ENCODE peak calls at places on chromosomes 16 and 17, in seven cellular contexts. S is A549, N is NB4, A is IMR-90, Q is adrenal gland, F is heart left ventricle, L is transverse colon. E is an unnamed sample.

GRCh38 chr17:65332375-65332774 is 195.2 kb downstream of the RGS9 start:
- DNase-seq in S (no peak), N (no peak), A (peak; percentile 66), Q (no peak), F (no peak), L (no peak), E (no peak)

GRCh38 chr17:81636505-81637288 is at the start of the genes NPLOC4 and TSPAN10:
- DNase-seq in S (peak; percentile 91), N (peak; percentile 86), A (peak; percentile 80), Q (peak; percentile 88), F (peak; percentile 94), L (peak; percentile 88), E (peak; percentile 89)

GRCh38 chr16:19898924-19899604 is 14.4 kb upstream of the GPRC5B start:
- DNase-seq in S (peak; percentile 66), N (peak; percentile 61), A (peak; percentile 46), Q (peak; percentile 36), F (no peak), L (peak; percentile 39), E (no peak)

GRCh38 chr16:77090062-77090461 is 100.9 kb upstream of the MON1B start:
- DNase-seq in S (no peak), N (no peak), A (no peak), Q (no peak), F (no peak), L (no peak), E (no peak)

GRCh38 chr17:3799181-3799627 is 1.8 kb downstream of the ITGAE start:
- DNase-seq in S (no peak), N (no peak), A (no peak), Q (no peak), F (no peak), L (no peak), E (no peak)

GRCh38 chr17:44269795-44270320 is 1.9 kb upstream of the SLC4A1 start:
- DNase-seq in S (no peak), N (no peak), A (no peak), Q (no peak), F (no peak), L (no peak), E (no peak)

GRCh38 chr17:70919241-70919640 is 749.9 kb downstream of the KCNJ2 start:
- DNase-seq in S (no peak), N (no peak), A (peak; percentile 34), Q (no peak), F (no peak), L (no peak), E (no peak)

GRCh38 chr17:61770752-61771533 is 92.4 kb downstream of the BRIP1 start:
- DNase-seq in S (no peak), N (no peak), A (peak; percentile 88), Q (no peak), F (no peak), L (no peak), E (no peak)

GRCh38 chr16:72740346-72740745 is 307.6 kb downstream of the ZFHX3 start:
- DNase-seq in S (no peak), N (no peak), A (peak; percentile 43), Q (no peak), F (no peak), L (no peak), E (no peak)

GRCh38 chr17:43935926-43936261 is 6.4 kb downstream of the PPY start:
- DNase-seq in S (no peak), N (no peak), A (no peak), Q (no peak), F (peak; percentile 28), L (no peak), E (no peak)

GRCh38 chr17:76529224-76529642 is 8.3 kb downstream of the CYGB start:
- DNase-seq in S (no peak), N (peak; percentile 92), A (peak; percentile 88), Q (peak; percentile 74), F (peak; percentile 89), L (peak; percentile 66), E (no peak)

GRCh38 chr16:49352923-49353322 is 20.7 kb upstream of the C16orf78 start:
- DNase-seq in S (peak; percentile 23), N (peak; percentile 46), A (no peak), Q (no peak), F (no peak), L (no peak), E (no peak)

GRCh38 chr17:40329981-40330794 is 21.2 kb downstream of the RARA start:
- DNase-seq in S (no peak), N (peak; percentile 87), A (no peak), Q (peak; percentile 83), F (peak; percentile 85), L (peak; percentile 60), E (no peak)

GRCh38 chr16:74626741-74627416 is 20.0 kb upstream of the GLG1 start:
- DNase-seq in S (no peak), N (no peak), A (peak; percentile 60), Q (no peak), F (no peak), L (no peak), E (no peak)

GRCh38 chr16:86800914-86801313 is 222.6 kb downstream of the FOXL1 start:
- DNase-seq in S (no peak), N (no peak), A (no peak), Q (no peak), F (no peak), L (no peak), E (no peak)

GRCh38 chr17:83200231-83200699 is 120.9 kb downstream of the METRNL start:
- DNase-seq in S (no peak), N (peak; percentile 88), A (peak; percentile 26), Q (peak; percentile 61), F (peak; percentile 89), L (peak; percentile 63), E (peak; percentile 60)

GRCh38 chr16:74749291-74750055 is 25.1 kb downstream of the FA2H start:
- DNase-seq in S (no peak), N (no peak), A (no peak), Q (no peak), F (no peak), L (no peak), E (no peak)

GRCh38 chr16:58608601-58609136 is 21.0 kb downstream of the CNOT1 start:
- DNase-seq in S (no peak), N (no peak), A (no peak), Q (no peak), F (no peak), L (no peak), E (no peak)

GRCh38 chr16:56936491-56936890 is 4.5 kb downstream of the HERPUD1 start:
- DNase-seq in S (no peak), N (no peak), A (no peak), Q (no peak), F (no peak), L (no peak), E (no peak)

GRCh38 chr17:49519781-49520180 is 24.7 kb downstream of the NGFR start:
- DNase-seq in S (no peak), N (no peak), A (no peak), Q (no peak), F (no peak), L (no peak), E (no peak)

GRCh38 chr16:7393680-7394079 is 61.0 kb downstream of the RBFOX1 start:
- DNase-seq in S (no peak), N (no peak), A (no peak), Q (no peak), F (no peak), L (no peak), E (no peak)

GRCh38 chr17:29124135-29124930 is 55.9 kb downstream of the MYO18A start:
- DNase-seq in S (peak; percentile 82), N (peak; percentile 88), A (peak; percentile 82), Q (peak; percentile 63), F (no peak), L (no peak), E (no peak)

GRCh38 chr16:30185141-30185682 is 1.8 kb downstream of the CORO1A start:
- DNase-seq in S (no peak), N (no peak), A (no peak), Q (peak; percentile 16), F (peak; percentile 60), L (peak; percentile 16), E (peak; percentile 63)
- TF ChIP-seq POLR2A in S (no peak), N (no peak), A (no peak), Q (no peak), F (no peak), L (no peak), E (no peak)

GRCh38 chr17:64278614-64279013 is 15.6 kb upstream of the TEX2 start:
- DNase-seq in S (peak; percentile 45), N (peak; percentile 15), A (peak; percentile 71), Q (no peak), F (no peak), L (peak; percentile 20), E (no peak)
- TF ChIP-seq CTCF in S (no peak), N (no peak), A (no peak), Q (no peak), F (no peak), L (no peak), E (no peak)

DNA sequence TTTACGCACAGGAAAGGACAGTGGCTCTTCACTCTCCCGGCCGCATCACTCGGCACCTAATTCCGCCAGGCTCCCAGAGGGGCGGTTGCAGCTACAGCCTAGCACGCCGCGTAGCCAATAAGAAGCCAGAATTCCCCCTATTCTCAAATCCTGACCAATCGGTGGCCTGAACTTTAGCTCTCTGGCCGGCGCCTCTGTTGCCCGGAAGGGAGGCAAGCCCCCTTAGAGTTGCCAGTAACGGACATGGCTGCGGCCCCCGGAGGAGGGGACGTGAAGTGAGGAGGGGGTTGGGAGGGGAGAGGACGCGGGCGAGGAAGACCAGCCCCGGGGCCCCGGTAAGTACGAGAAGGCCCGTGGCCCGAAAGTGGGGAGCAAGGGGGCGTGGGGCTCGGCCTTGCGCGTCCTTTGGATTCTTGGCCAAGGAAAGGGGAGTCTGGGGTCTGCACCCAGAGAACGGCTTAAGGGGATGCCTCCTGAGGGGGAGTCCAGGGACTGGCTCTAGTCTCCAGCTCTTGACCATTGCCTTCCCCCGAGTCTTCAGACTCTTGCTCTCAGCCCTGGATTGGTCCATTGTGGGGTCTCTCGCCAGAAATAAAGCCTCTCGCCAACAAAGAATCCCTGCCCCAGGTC is at the start of gene TMEM94:
- DNase-seq in S (peak; percentile 99), N (peak; percentile 97), A (peak; percentile 97), Q (peak; percentile 98), F (peak; percentile 96), L (peak; percentile 96), E (peak; percentile 92)
- TF ChIP-seq POLR2A in S (peak; percentile 55), N (peak; percentile 51), A (peak; percentile 54), Q (no peak), F (peak; percentile 58), L (peak; percentile 47), E (peak; percentile 0)

DNA sequence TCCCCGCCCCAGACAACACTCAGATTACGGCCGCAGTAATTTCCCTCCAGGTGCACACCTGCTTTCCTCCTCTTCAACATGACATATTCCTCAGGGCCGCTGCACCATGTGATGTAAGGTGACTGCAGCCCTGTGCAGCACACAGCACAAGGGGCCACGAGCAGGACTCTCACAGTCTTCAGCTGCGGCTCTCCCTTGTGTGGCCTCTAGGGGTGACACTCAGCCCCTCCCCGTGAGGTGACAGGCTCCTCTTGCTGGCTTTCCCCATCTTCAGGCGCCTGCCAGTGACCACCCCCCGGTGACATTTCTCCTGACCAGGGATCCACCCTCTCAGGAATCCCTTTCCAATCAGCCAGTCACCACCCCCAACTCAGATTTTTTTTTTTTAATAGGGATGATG is 31.3 kb upstream of the ABCC3 start:
- DNase-seq in S (peak; percentile 37), N (peak; percentile 30), A (no peak), Q (no peak), F (no peak), L (no peak), E (no peak)
- TF ChIP-seq CTCF in S (no peak), N (peak; percentile 51), A (no peak), Q (no peak), F (no peak), L (no peak), E (no peak)

DNA sequence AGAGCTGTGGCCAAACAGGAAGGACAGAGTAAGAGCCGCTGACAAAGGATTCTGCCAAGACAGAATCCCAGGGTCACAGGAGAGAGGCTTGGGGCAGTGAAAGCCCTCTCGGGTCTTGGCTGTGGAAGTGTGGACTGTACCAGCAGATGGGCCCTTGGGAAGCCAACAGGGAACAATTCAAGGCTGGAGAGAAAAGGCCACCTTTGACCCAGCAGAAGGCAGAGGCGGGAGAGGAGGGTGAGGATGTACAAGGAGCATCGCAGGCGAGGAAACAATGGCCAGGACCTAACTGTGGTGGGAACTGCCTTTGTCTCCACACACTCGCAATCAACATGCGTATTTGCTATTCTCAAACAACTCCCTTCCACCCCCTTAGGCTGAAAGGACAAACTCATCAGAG is 15.7 kb downstream of the CARHSP1 start:
- DNase-seq in S (no peak), N (no peak), A (no peak), Q (peak; percentile 58), F (no peak), L (no peak), E (peak; percentile 33)
- TF ChIP-seq POLR2A in S (no peak), N (no peak), A (no peak), Q (no peak), F (no peak), L (no peak), E (no peak)

E was measured in Peyer's patch.